ENCODE peak calls at places on chromosomes 2 and 18, in seven cellular contexts. P is upper lobe of left lung, G is cardiac septum, U is NCI-H2171 treated with DMSO at 0.1 percent for 48 hours, R is foreskin fibroblast, V is colonic mucosa, A is fibroblast of lung. J is an unnamed sample.

GRCh38 chr2:39481611-39482010 is 44.5 kb upstream of the MAP4K3 start:
- DNase-seq in V (no peak), P (no peak), R (peak; percentile 60), G (no peak), A (peak; percentile 72), U (no peak), J (no peak)

GRCh38 chr2:10951558-10952414 is 40.1 kb downstream of the KCNF1 start:
- DNase-seq in U (peak; percentile 41), V (no peak), A (no peak), R (peak; percentile 38), P (no peak), G (no peak), J (no peak)

GRCh38 chr2:162013514-162014205 is 60.4 kb downstream of the DPP4 start:
- DNase-seq in A (no peak), P (no peak), V (no peak), R (no peak), G (no peak), U (no peak), J (no peak)

GRCh38 chr2:105712166-105712915 is 32.4 kb upstream of the NCK2 start:
- DNase-seq in R (peak; percentile 7), P (no peak), U (peak; percentile 52), V (no peak), G (no peak), A (peak; percentile 9), J (no peak)

GRCh38 chr18:6940451-6940970 is 177.1 kb downstream of the LAMA1 start:
- DNase-seq in R (no peak), P (no peak), A (no peak), U (no peak), G (no peak), V (no peak), J (no peak)

GRCh38 chr2:178284613-178285286 is 90.4 kb downstream of the OSBPL6 start:
- DNase-seq in G (no peak), P (no peak), V (no peak), A (no peak), R (no peak), U (no peak), J (no peak)

GRCh38 chr2:128388414-128389032 is 69.9 kb upstream of the HS6ST1 start:
- DNase-seq in P (peak; percentile 9), G (peak; percentile 43), A (peak; percentile 53), R (peak; percentile 70), U (no peak), V (no peak), J (no peak)

GRCh38 chr2:163604941-163605555 is 130.8 kb downstream of the FIGN start:
- DNase-seq in G (no peak), V (no peak), A (peak; percentile 58), R (peak; percentile 52), U (no peak), P (no peak), J (no peak)

GRCh38 chr2:212282596-212283330 is 255.8 kb downstream of the ERBB4 start:
- DNase-seq in P (no peak), R (no peak), A (no peak), V (no peak), U (peak; percentile 63), G (no peak), J (no peak)

GRCh38 chr2:74585406-74586182 is 31.1 kb downstream of the DOK1 start:
- DNase-seq in G (no peak), P (peak; percentile 29), A (peak; percentile 26), R (no peak), V (no peak), U (no peak), J (no peak)

GRCh38 chr2:113826346-113827285 is 63.3 kb upstream of the ACTR3 start:
- DNase-seq in V (no peak), A (no peak), P (no peak), U (no peak), G (no peak), R (no peak), J (no peak)

GRCh38 chr2:102030855-102031527 is 39.2 kb downstream of the IL1R2 start:
- DNase-seq in G (no peak), P (no peak), A (no peak), U (no peak), V (no peak), R (no peak), J (no peak)

GRCh38 chr2:69164379-69164778 is 151.4 kb downstream of the ANTXR1 start:
- DNase-seq in R (peak; percentile 62), U (peak; percentile 30), P (no peak), V (no peak), G (no peak), A (peak; percentile 67), J (no peak)

GRCh38 chr2:128412181-128412871 is 93.7 kb upstream of the HS6ST1 start:
- DNase-seq in U (no peak), P (peak; percentile 10), A (no peak), R (no peak), G (peak; percentile 51), V (peak; percentile 11), J (no peak)

GRCh38 chr2:96407041-96407918 is 71.7 kb downstream of the NCAPH start:
- DNase-seq in V (peak; percentile 56), G (peak; percentile 41), A (peak; percentile 83), P (peak; percentile 72), U (peak; percentile 69), R (peak; percentile 89), J (peak; percentile 58)

GRCh38 chr2:10889741-10890215 is 22.0 kb upstream of the KCNF1 start:
- DNase-seq in U (peak; percentile 99), R (no peak), P (peak; percentile 10), A (no peak), G (peak; percentile 63), V (no peak), J (no peak)

GRCh38 chr2:239198221-239198620 is 202.6 kb downstream of the HDAC4 start:
- DNase-seq in U (no peak), G (peak; percentile 63), V (no peak), P (peak; percentile 18), A (no peak), R (no peak), J (no peak)

GRCh38 chr2:11121823-11122155 is 33.5 kb upstream of the SLC66A3 start:
- DNase-seq in U (no peak), V (no peak), G (no peak), R (no peak), P (no peak), A (no peak), J (no peak)

GRCh38 chr18:50183556-50183955 is 11.4 kb downstream of the MYO5B start:
- DNase-seq in V (no peak), R (peak; percentile 59), A (peak; percentile 5), U (peak; percentile 20), G (no peak), P (no peak), J (no peak)

GRCh38 chr2:37672104-37672869 is 845 bp upstream of the CDC42EP3 start:
- DNase-seq in A (peak; percentile 86), U (peak; percentile 83), P (peak; percentile 80), R (peak; percentile 93), G (peak; percentile 90), V (peak; percentile 81), J (peak; percentile 41)

GRCh38 chr2:233513953-233514655 is 52.5 kb downstream of the USP40 start:
- DNase-seq in U (no peak), G (no peak), V (no peak), R (no peak), A (no peak), P (peak; percentile 68), J (no peak)

GRCh38 chr18:37422116-37422515 is 143.5 kb downstream of the CELF4 start:
- DNase-seq in P (no peak), G (no peak), R (no peak), U (no peak), A (no peak), V (no peak), J (no peak)

GRCh38 chr2:168243061-168243460 is 4.3 kb downstream of the STK39 start:
- DNase-seq in A (no peak), U (peak; percentile 28), V (no peak), G (no peak), P (no peak), R (no peak), J (no peak)

GRCh38 chr2:68837164-68837860 is 33.9 kb downstream of the BMP10 start:
- DNase-seq in V (peak; percentile 68), R (peak; percentile 24), P (peak; percentile 92), U (no peak), G (peak; percentile 87), A (peak; percentile 34), J (peak; percentile 24)

GRCh38 chr18:45478889-45479288 is 136.4 kb upstream of the SLC14A2 start:
- DNase-seq in G (no peak), U (no peak), A (no peak), V (peak; percentile 42), R (no peak), P (no peak), J (no peak)

GRCh38 chr2:219209818-219210571 is 3.4 kb downstream of the ZFAND2B start:
- DNase-seq in A (no peak), P (no peak), U (no peak), G (no peak), V (peak; percentile 16), R (no peak), J (no peak)

GRCh38 chr18:9952633-9953416 is 39.0 kb downstream of the VAPA start:
- DNase-seq in P (no peak), A (no peak), U (no peak), V (no peak), G (no peak), R (no peak), J (no peak)